ENCODE peak calls at places on chromosomes 13 and 19, in four cellular contexts. G is breast epithelium, S is left lung, Q is transverse colon. N is an unnamed sample. For H3K4me1, the result is how much of the 10 kb centered on the place peaks cover.

GRCh38 chr13:106566682-106567420 is 1.1 kb downstream of the ARGLU1 start:
- DNase-seq in G (peak), S (peak), Q (peak), N (no peak)

GRCh38 chr19:3670796-3671679 is 29.2 kb downstream of the PIP5K1C start:
- DNase-seq in G (peak), S (peak), Q (peak), N (no peak)

GRCh38 chr19:49921871-49922755 is 6.9 kb upstream of the ATF5 start:
- DNase-seq in G (no peak), S (no peak), Q (no peak), N (no peak)

GRCh38 chr19:39254539-39255345 is 6.1 kb upstream of the IFNL4 start:
- DNase-seq in G (no peak), S (no peak), Q (no peak), N (no peak)

GRCh38 chr13:99898421-99898820 is 73.1 kb downstream of the ZIC5 start:
- DNase-seq in G (no peak), S (no peak), Q (no peak), N (no peak)

GRCh38 chr19:42421591-42422031 is 5.6 kb downstream of the LIPE start:
- DNase-seq in G (no peak), S (peak), Q (no peak), N (no peak)

GRCh38 chr13:114082849-114083645 is 49.4 kb downstream of the RASA3 start:
- DNase-seq in G (no peak), S (no peak), Q (no peak), N (no peak)

GRCh38 chr19:12956446-12957388 is at the start of gene GADD45GIP1:
- DNase-seq in G (peak), S (peak), Q (peak), N (peak)

GRCh38 chr13:99995503-99996176 is 14.1 kb downstream of the ZIC2 start:
- DNase-seq in G (no peak), S (no peak), Q (no peak), N (no peak)

GRCh38 chr19:8466018-8466417 is 21.2 kb downstream of the HNRNPM start:
- DNase-seq in G (no peak), S (no peak), Q (no peak), N (no peak)

GRCh38 chr13:45208132-45208531 is 7.3 kb upstream of the KCTD4 start:
- DNase-seq in G (no peak), S (no peak), Q (no peak), N (no peak)

GRCh38 chr19:40178756-40179155 is 12.5 kb upstream of the MAP3K10 start:
- DNase-seq in G (no peak), S (no peak), Q (no peak), N (no peak)

GRCh38 chr19:48391100-48392005 is at the start of gene KDELR1:
- DNase-seq in G (peak), S (peak), Q (peak), N (peak)

GRCh38 chr13:112771877-112772538 is 82.2 kb downstream of the ATP11A start:
- DNase-seq in G (no peak), S (no peak), Q (no peak), N (no peak)

GRCh38 chr19:38247126-38247525 is 9.0 kb downstream of the PPP1R14A start:
- DNase-seq in G (no peak), S (no peak), Q (no peak), N (no peak)

GRCh38 chr19:50762554-50762953 is 7.7 kb upstream of the GPR32 start:
- DNase-seq in G (no peak), S (no peak), Q (no peak), N (no peak)

GRCh38 chr19:19083413-19084178 is 19.8 kb downstream of the SLC25A42 start:
- DNase-seq in G (no peak), S (peak), Q (no peak), N (no peak)

GRCh38 chr13:79490846-79491245 is 9.9 kb downstream of the NDFIP2 start:
- DNase-seq in G (no peak), S (no peak), Q (no peak), N (no peak)

GRCh38 chr19:14632286-14632685 is 42.4 kb downstream of the ADGRE3 start:
- DNase-seq in G (no peak), S (no peak), Q (no peak), N (no peak)

GRCh38 chr13:43433691-43434121 is 353.1 kb downstream of the ENOX1 start:
- DNase-seq in G (no peak), S (no peak), Q (no peak), N (no peak)

GRCh38 chr19:29596885-29597525 is 9.1 kb upstream of the POP4 start:
- DNase-seq in G (no peak), S (no peak), Q (no peak), N (no peak)

GRCh38 chr13:79271616-79272015 is 134.4 kb downstream of the RBM26 start:
- DNase-seq in G (no peak), S (no peak), Q (no peak), N (no peak)

GRCh38 chr19:3360494-3361383 is 5.6 kb upstream of the NFIC start:
- DNase-seq in G (peak), S (peak), Q (peak), N (peak)

GRCh38 chr19:8256276-8257051 is 47.3 kb downstream of the CERS4 start:
- DNase-seq in G (no peak), S (no peak), Q (no peak), N (no peak)

GRCh38 chr19:54477650-54478049 is 4.6 kb upstream of the CDC42EP5 start:
- DNase-seq in G (no peak), S (no peak), Q (no peak), N (no peak)

GRCh38 chr13:89925107-89925506 is 1422.4 kb upstream of the MIR17HG start:
- DNase-seq in G (no peak), S (no peak), Q (no peak), N (no peak)

GRCh38 chr19:55133639-55134444 is 15.2 kb downstream of the TNNT1 start:
- DNase-seq in G (no peak), S (no peak), Q (no peak), N (no peak)

GRCh38 chr19:48926909-48927308 is 6.6 kb upstream of the DHDH start:
- DNase-seq in G (peak), S (peak), Q (peak), N (no peak)

GRCh38 chr19:29988351-29988750 is 46.3 kb downstream of the URI1 start:
- DNase-seq in G (no peak), S (no peak), Q (no peak), N (no peak)

GRCh38 chr19:37172368-37173366 is at the start of gene ZNF585A:
- DNase-seq in G (peak), S (peak), Q (peak), N (peak)

GRCh38 chr13:50893211-50893852 is 16.3 kb upstream of the RNASEH2B start:
- DNase-seq in G (no peak), S (no peak), Q (no peak), N (no peak)

GRCh38 chr13:112062047-112062618 is 4.8 kb upstream of the SOX1 start:
- DNase-seq in G (no peak), S (no peak), Q (no peak), N (no peak)

GRCh38 chr19:51347209-51347928 is 5.4 kb upstream of the VSIG10L start:
- DNase-seq in G (no peak), S (no peak), Q (no peak), N (no peak)

GRCh38 chr19:48006762-48007161 is 12.3 kb downstream of the ELSPBP1 start:
- DNase-seq in G (no peak), S (no peak), Q (no peak), N (no peak)

GRCh38 chr13:111217661-111218060 is 102.6 kb downstream of the ARHGEF7 start:
- DNase-seq in G (no peak), S (no peak), Q (no peak), N (no peak)

GRCh38 chr19:28482221-28482620 is 730.7 kb downstream of the UQCRFS1 start:
- DNase-seq in G (no peak), S (no peak), Q (no peak), N (no peak)

DNA sequence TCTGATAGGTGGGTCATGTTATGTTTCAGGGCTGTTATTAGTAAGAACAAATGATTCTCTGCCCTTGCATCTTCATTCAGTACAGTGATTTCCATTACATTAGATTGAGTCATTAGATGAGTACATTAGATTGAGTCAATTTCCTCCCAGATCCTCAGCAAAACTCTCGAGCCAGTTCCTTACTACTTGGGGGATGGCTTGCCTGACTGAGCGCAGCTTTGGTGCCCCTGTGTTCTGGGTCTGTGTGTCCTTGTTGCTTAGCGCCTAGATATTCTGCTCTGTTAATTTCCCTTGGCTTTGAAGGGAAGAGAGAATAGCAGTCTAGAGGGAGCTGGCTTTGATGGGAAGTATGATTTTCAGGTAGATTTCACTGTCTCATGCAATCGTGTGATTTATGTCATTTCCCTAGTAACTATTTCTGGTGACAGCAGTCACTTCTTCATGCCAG is 19.1 kb upstream of the SCEL start:
- DNase-seq in G (no peak), S (no peak), Q (no peak), N (no peak)
- H3K4me3 ChIP-seq in G (no peak), S (no peak), Q (no peak), N (no peak)

GRCh38 chr13:30158774-30159445 is 148.4 kb downstream of the KATNAL1 start:
- DNase-seq in G (peak), S (no peak), Q (no peak), N (no peak)
- TF ChIP-seq CTCF in G (peak), S (no peak), Q (peak), N (peak)

DNA sequence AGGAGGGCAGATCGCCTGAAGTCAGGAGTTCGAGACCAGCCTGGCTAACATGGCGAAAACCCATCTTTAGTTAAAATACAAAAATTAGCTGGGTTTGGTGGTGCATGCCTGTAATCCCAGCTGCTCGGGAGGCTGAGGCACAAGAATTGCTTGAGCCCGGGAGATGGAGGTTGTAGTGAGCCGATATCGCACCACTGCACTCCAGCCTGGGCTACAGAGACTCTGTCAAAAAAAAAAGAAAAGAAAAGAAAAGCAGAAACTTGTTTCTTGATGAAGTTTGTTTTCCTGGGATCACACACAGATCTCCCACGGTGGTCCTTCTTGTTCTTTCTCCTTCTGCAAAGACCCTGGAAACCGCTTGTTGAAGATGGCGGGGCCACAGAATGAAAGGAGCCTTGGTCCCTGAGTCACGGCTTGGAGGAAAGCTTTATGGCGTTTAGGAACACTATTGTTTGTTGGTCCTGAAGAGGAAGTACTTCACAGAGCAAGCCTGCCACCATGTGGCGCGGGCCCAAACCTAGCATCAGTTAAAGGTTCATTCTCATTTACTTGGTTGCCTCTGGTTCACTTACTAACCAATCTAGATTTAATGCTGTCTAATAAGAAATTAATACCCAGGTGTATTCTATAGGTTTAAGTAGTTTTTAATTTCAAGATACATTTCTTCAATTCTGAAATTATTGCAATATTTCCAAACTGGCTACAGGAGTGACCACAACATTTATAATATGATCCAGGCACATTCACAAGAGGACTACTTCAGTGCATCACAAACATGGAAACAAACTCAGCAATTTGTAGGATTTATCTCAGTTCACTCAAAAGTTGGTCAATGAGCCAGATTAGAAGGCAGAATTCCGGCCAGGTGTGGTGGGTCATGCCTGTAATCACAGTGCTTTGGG is 21.3 kb upstream of the ARL11 start:
- DNase-seq in G (peak), S (peak), Q (peak), N (peak)
- H3K4me1 ChIP-seq in G (under half), S (under half), Q (under half), N (under half)

GRCh38 chr13:28493740-28494536 is 990 bp downstream of the FLT1 start:
- DNase-seq in G (no peak), S (no peak), Q (no peak), N (no peak)
- H3K4me3 ChIP-seq in G (peak), S (peak), Q (peak), N (peak)

DNA sequence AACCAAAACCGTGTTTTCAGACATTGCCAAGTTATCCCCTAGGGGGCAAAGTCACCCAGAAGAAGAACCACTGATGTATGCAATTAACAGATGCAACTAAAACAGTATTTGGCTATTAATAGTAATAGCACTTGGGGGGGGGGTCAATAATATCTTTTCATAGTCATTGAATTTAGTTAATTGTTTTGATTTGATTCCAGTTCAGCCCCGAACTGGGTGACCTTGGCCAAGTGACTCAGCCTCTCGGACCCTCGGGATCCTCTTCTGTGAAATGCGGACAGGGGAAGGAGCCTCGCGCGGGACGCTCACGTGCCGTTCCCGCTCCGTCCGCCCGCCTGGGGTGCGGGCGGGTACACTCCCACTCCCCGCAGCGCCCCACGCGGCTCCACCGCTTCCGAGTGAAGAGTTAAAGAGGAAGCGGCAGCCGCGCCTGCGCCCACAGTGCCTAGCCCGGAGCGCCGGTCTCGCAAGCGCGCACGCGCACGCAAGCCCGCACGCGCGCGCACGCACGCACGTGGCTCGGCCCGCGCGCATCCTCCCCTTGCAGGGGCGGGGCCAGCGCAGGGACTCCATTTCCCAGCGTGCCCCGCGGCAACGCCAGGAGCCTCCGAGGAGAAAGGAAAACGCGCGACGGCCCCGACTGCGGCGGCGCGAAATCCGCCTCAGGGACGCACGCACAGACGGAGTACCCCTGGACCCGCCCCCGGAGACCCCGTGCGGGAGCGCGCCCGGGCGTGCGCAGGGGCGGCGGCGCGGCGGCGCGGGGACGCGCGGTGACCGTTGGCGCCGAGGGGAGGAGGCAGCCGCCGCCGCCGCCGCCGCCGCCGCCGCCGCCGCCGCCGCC is at the start of gene DAZAP1:
- DNase-seq in G (peak), S (peak), Q (peak), N (peak)
- TF ChIP-seq CTCF in G (peak), S (no peak), Q (peak), N (peak)

GRCh38 chr19:11094520-11094894 is 5.2 kb downstream of the LDLR start:
- DNase-seq in G (no peak), S (no peak), Q (no peak), N (no peak)
- H3K4me1 ChIP-seq in G (under half), S (under half), Q (under half), N (half or more)

GRCh38 chr19:6061420-6062130 is 48.7 kb downstream of the RFX2 start:
- DNase-seq in G (peak), S (no peak), Q (peak), N (no peak)
- H3K4me3 ChIP-seq in G (no peak), S (no peak), Q (no peak), N (no peak)